ENCODE peak calls at places on chromosomes 13 and 19, in nine cellular contexts. One of them, this sample, is unnamed.

GRCh38 chr13:61358599-61358998 is 57.0 kb downstream of the PCDH20 start:
- DNase-seq in Panc1: no peak
- DNase-seq in NCI-H2029 treated with DMSO at 0.1 percent for 48 hours: no peak
- DNase-seq in NCI-H1105: peak
- DNase-seq in Right ventricle myocardium superior: no peak
- DNase-seq in SHP77: no peak
- DNase-seq in cardiac fibroblast: no peak
- DNase-seq in Caco-2: no peak
- DNase-seq in mucosa of descending colon: no peak
- DNase-seq in this sample: no peak

GRCh38 chr19:3054972-3055740 is 7.1 kb downstream of the TLE5 start:
- DNase-seq in NCI-H1105: no peak
- DNase-seq in Caco-2: no peak
- DNase-seq in SHP77: no peak
- DNase-seq in NCI-H2029 treated with DMSO at 0.1 percent for 48 hours: no peak
- DNase-seq in mucosa of descending colon: no peak
- DNase-seq in Right ventricle myocardium superior: no peak
- DNase-seq in cardiac fibroblast: peak
- DNase-seq in Panc1: no peak
- DNase-seq in this sample: no peak

GRCh38 chr13:74771964-74772363 is 637.8 kb upstream of the KLF12 start:
- DNase-seq in NCI-H2029 treated with DMSO at 0.1 percent for 48 hours: no peak
- DNase-seq in mucosa of descending colon: no peak
- DNase-seq in cardiac fibroblast: peak
- DNase-seq in SHP77: no peak
- DNase-seq in Panc1: no peak
- DNase-seq in Caco-2: no peak
- DNase-seq in NCI-H1105: no peak
- DNase-seq in Right ventricle myocardium superior: no peak
- DNase-seq in this sample: no peak

GRCh38 chr13:96946709-96947311 is 47.5 kb downstream of the OXGR1 start:
- DNase-seq in Caco-2: peak
- DNase-seq in cardiac fibroblast: no peak
- DNase-seq in Panc1: no peak
- DNase-seq in SHP77: no peak
- DNase-seq in Right ventricle myocardium superior: no peak
- DNase-seq in NCI-H1105: no peak
- DNase-seq in NCI-H2029 treated with DMSO at 0.1 percent for 48 hours: no peak
- DNase-seq in mucosa of descending colon: peak
- DNase-seq in this sample: no peak

GRCh38 chr19:32599736-32600157 is 18.8 kb downstream of the PDCD5 start:
- DNase-seq in NCI-H2029 treated with DMSO at 0.1 percent for 48 hours: peak
- DNase-seq in SHP77: peak
- DNase-seq in mucosa of descending colon: no peak
- DNase-seq in Caco-2: peak
- DNase-seq in Right ventricle myocardium superior: no peak
- DNase-seq in NCI-H1105: peak
- DNase-seq in cardiac fibroblast: peak
- DNase-seq in Panc1: peak
- DNase-seq in this sample: no peak

GRCh38 chr19:1181606-1182005 is 7.5 kb upstream of the SBNO2 start:
- DNase-seq in SHP77: no peak
- DNase-seq in Panc1: no peak
- DNase-seq in NCI-H1105: no peak
- DNase-seq in NCI-H2029 treated with DMSO at 0.1 percent for 48 hours: no peak
- DNase-seq in mucosa of descending colon: peak
- DNase-seq in Right ventricle myocardium superior: no peak
- DNase-seq in Caco-2: peak
- DNase-seq in cardiac fibroblast: no peak
- DNase-seq in this sample: no peak

GRCh38 chr19:17073869-17074627 is 1.2 kb downstream of the HAUS8 start:
- DNase-seq in Panc1: no peak
- DNase-seq in NCI-H1105: peak
- DNase-seq in Right ventricle myocardium superior: no peak
- DNase-seq in SHP77: peak
- DNase-seq in NCI-H2029 treated with DMSO at 0.1 percent for 48 hours: no peak
- DNase-seq in Caco-2: no peak
- DNase-seq in mucosa of descending colon: no peak
- DNase-seq in cardiac fibroblast: no peak
- DNase-seq in this sample: no peak

GRCh38 chr13:90015565-90016507 is 1331.7 kb upstream of the MIR17HG start:
- DNase-seq in Right ventricle myocardium superior: no peak
- DNase-seq in NCI-H2029 treated with DMSO at 0.1 percent for 48 hours: no peak
- DNase-seq in cardiac fibroblast: peak
- DNase-seq in mucosa of descending colon: no peak
- DNase-seq in Panc1: no peak
- DNase-seq in NCI-H1105: no peak
- DNase-seq in SHP77: no peak
- DNase-seq in Caco-2: no peak
- DNase-seq in this sample: no peak

GRCh38 chr19:47891622-47891922 is 5.5 kb upstream of the SULT2A1 start:
- DNase-seq in NCI-H1105: no peak
- DNase-seq in mucosa of descending colon: no peak
- DNase-seq in SHP77: no peak
- DNase-seq in Caco-2: no peak
- DNase-seq in Right ventricle myocardium superior: no peak
- DNase-seq in NCI-H2029 treated with DMSO at 0.1 percent for 48 hours: no peak
- DNase-seq in cardiac fibroblast: no peak
- DNase-seq in Panc1: no peak
- DNase-seq in this sample: no peak

GRCh38 chr13:98307392-98307743 is 130.3 kb upstream of the RNF113B start:
- DNase-seq in Right ventricle myocardium superior: no peak
- DNase-seq in cardiac fibroblast: peak
- DNase-seq in mucosa of descending colon: no peak
- DNase-seq in Panc1: no peak
- DNase-seq in SHP77: no peak
- DNase-seq in NCI-H1105: no peak
- DNase-seq in Caco-2: no peak
- DNase-seq in NCI-H2029 treated with DMSO at 0.1 percent for 48 hours: no peak
- DNase-seq in this sample: no peak

GRCh38 chr19:8512115-8512967 is 1.6 kb downstream of the ZNF414 start:
- DNase-seq in NCI-H2029 treated with DMSO at 0.1 percent for 48 hours: no peak
- DNase-seq in cardiac fibroblast: peak
- DNase-seq in Right ventricle myocardium superior: no peak
- DNase-seq in Caco-2: peak
- DNase-seq in Panc1: no peak
- DNase-seq in mucosa of descending colon: peak
- DNase-seq in SHP77: peak
- DNase-seq in NCI-H1105: no peak
- DNase-seq in this sample: no peak

GRCh38 chr13:43573361-43573740 is 213.4 kb downstream of the ENOX1 start:
- DNase-seq in Caco-2: peak
- DNase-seq in cardiac fibroblast: peak
- DNase-seq in Right ventricle myocardium superior: no peak
- DNase-seq in NCI-H2029 treated with DMSO at 0.1 percent for 48 hours: no peak
- DNase-seq in SHP77: no peak
- DNase-seq in Panc1: no peak
- DNase-seq in NCI-H1105: no peak
- DNase-seq in mucosa of descending colon: no peak
- DNase-seq in this sample: no peak

GRCh38 chr13:113369189-113369588 is 5.3 kb upstream of the GRTP1 start:
- DNase-seq in mucosa of descending colon: no peak
- DNase-seq in NCI-H2029 treated with DMSO at 0.1 percent for 48 hours: no peak
- DNase-seq in cardiac fibroblast: no peak
- DNase-seq in Right ventricle myocardium superior: no peak
- DNase-seq in Panc1: no peak
- DNase-seq in SHP77: no peak
- DNase-seq in Caco-2: no peak
- DNase-seq in NCI-H1105: no peak
- DNase-seq in this sample: no peak

GRCh38 chr13:95485045-95485517 is 67.4 kb upstream of the CLDN10 start:
- DNase-seq in cardiac fibroblast: peak
- DNase-seq in SHP77: no peak
- DNase-seq in mucosa of descending colon: no peak
- DNase-seq in NCI-H2029 treated with DMSO at 0.1 percent for 48 hours: no peak
- DNase-seq in Right ventricle myocardium superior: no peak
- DNase-seq in Panc1: no peak
- DNase-seq in NCI-H1105: no peak
- DNase-seq in Caco-2: no peak
- DNase-seq in this sample: no peak

GRCh38 chr13:30870049-30870884 is 35.8 kb upstream of the MEDAG start:
- DNase-seq in Right ventricle myocardium superior: peak
- DNase-seq in NCI-H2029 treated with DMSO at 0.1 percent for 48 hours: no peak
- DNase-seq in SHP77: no peak
- DNase-seq in mucosa of descending colon: peak
- DNase-seq in Caco-2: peak
- DNase-seq in cardiac fibroblast: peak
- DNase-seq in Panc1: no peak
- DNase-seq in NCI-H1105: no peak
- DNase-seq in this sample: peak

GRCh38 chr13:44758595-44759221 is 182.6 kb upstream of the TSC22D1 start:
- DNase-seq in Right ventricle myocardium superior: no peak
- DNase-seq in SHP77: no peak
- DNase-seq in mucosa of descending colon: no peak
- DNase-seq in Panc1: no peak
- DNase-seq in NCI-H2029 treated with DMSO at 0.1 percent for 48 hours: no peak
- DNase-seq in cardiac fibroblast: peak
- DNase-seq in NCI-H1105: no peak
- DNase-seq in Caco-2: no peak
- DNase-seq in this sample: peak

GRCh38 chr13:41544824-41545707 is 87.7 kb downstream of the RGCC start:
- DNase-seq in cardiac fibroblast: peak
- DNase-seq in Caco-2: no peak
- DNase-seq in mucosa of descending colon: no peak
- DNase-seq in NCI-H2029 treated with DMSO at 0.1 percent for 48 hours: no peak
- DNase-seq in NCI-H1105: no peak
- DNase-seq in Right ventricle myocardium superior: no peak
- DNase-seq in Panc1: no peak
- DNase-seq in SHP77: no peak
- DNase-seq in this sample: no peak

GRCh38 chr19:13208964-13209796 is 59.0 kb downstream of the IER2 start:
- DNase-seq in Right ventricle myocardium superior: no peak
- DNase-seq in NCI-H2029 treated with DMSO at 0.1 percent for 48 hours: no peak
- DNase-seq in Panc1: no peak
- DNase-seq in SHP77: no peak
- DNase-seq in cardiac fibroblast: no peak
- DNase-seq in NCI-H1105: no peak
- DNase-seq in mucosa of descending colon: no peak
- DNase-seq in Caco-2: no peak
- DNase-seq in this sample: no peak